ENCODE peak calls at places on chromosomes 12 and 14, in six cellular contexts. One of them, this sample, is unnamed.

GRCh38 chr12:104494816-104495158 is 38.0 kb downstream of the CHST11 start:
- DNase-seq in left ventricle myocardium inferior: no peak
- DNase-seq in coronary artery: no peak
- DNase-seq in CD8-positive, alpha-beta memory T cell: no peak
- DNase-seq in heart right ventricle: no peak
- DNase-seq in neural progenitor cell: no peak
- DNase-seq in this sample: no peak

GRCh38 chr12:2248087-2248900 is 195.5 kb downstream of the CACNA1C start:
- DNase-seq in left ventricle myocardium inferior: no peak
- DNase-seq in coronary artery: no peak
- DNase-seq in CD8-positive, alpha-beta memory T cell: no peak
- DNase-seq in heart right ventricle: no peak
- DNase-seq in neural progenitor cell: no peak
- DNase-seq in this sample: no peak

GRCh38 chr14:64569108-64570045 is 19.6 kb downstream of the PPP1R36 start:
- DNase-seq in left ventricle myocardium inferior: peak
- DNase-seq in coronary artery: peak
- DNase-seq in CD8-positive, alpha-beta memory T cell: no peak
- DNase-seq in heart right ventricle: peak
- DNase-seq in neural progenitor cell: peak
- DNase-seq in this sample: no peak

GRCh38 chr14:34283590-34283989 is 178.4 kb downstream of the SPTSSA start:
- DNase-seq in left ventricle myocardium inferior: no peak
- DNase-seq in coronary artery: no peak
- DNase-seq in CD8-positive, alpha-beta memory T cell: no peak
- DNase-seq in heart right ventricle: no peak
- DNase-seq in neural progenitor cell: no peak
- DNase-seq in this sample: no peak

GRCh38 chr12:11754256-11754655 is 104.8 kb downstream of the ETV6 start:
- DNase-seq in left ventricle myocardium inferior: no peak
- DNase-seq in coronary artery: no peak
- DNase-seq in CD8-positive, alpha-beta memory T cell: no peak
- DNase-seq in heart right ventricle: no peak
- DNase-seq in neural progenitor cell: no peak
- DNase-seq in this sample: no peak

GRCh38 chr14:104677506-104678332 is 11.7 kb upstream of the INF2 start:
- DNase-seq in left ventricle myocardium inferior: peak
- DNase-seq in coronary artery: peak
- DNase-seq in CD8-positive, alpha-beta memory T cell: peak
- DNase-seq in heart right ventricle: peak
- DNase-seq in neural progenitor cell: peak
- DNase-seq in this sample: peak

GRCh38 chr12:18752947-18753346 is 15.0 kb downstream of the CAPZA3 start:
- DNase-seq in left ventricle myocardium inferior: no peak
- DNase-seq in coronary artery: no peak
- DNase-seq in CD8-positive, alpha-beta memory T cell: no peak
- DNase-seq in heart right ventricle: no peak
- DNase-seq in neural progenitor cell: peak
- DNase-seq in this sample: no peak

GRCh38 chr14:24701031-24701430 is 67.0 kb upstream of the GZMB start:
- DNase-seq in left ventricle myocardium inferior: no peak
- DNase-seq in coronary artery: no peak
- DNase-seq in CD8-positive, alpha-beta memory T cell: no peak
- DNase-seq in heart right ventricle: no peak
- DNase-seq in neural progenitor cell: no peak
- DNase-seq in this sample: no peak

GRCh38 chr12:109191621-109192250 is 75.3 kb downstream of the ACACB start:
- DNase-seq in left ventricle myocardium inferior: no peak
- DNase-seq in coronary artery: no peak
- DNase-seq in CD8-positive, alpha-beta memory T cell: no peak
- DNase-seq in heart right ventricle: no peak
- DNase-seq in neural progenitor cell: no peak
- DNase-seq in this sample: no peak

GRCh38 chr14:38212996-38213395 is 5.3 kb downstream of the SSTR1 start:
- DNase-seq in left ventricle myocardium inferior: no peak
- DNase-seq in coronary artery: no peak
- DNase-seq in CD8-positive, alpha-beta memory T cell: no peak
- DNase-seq in heart right ventricle: no peak
- DNase-seq in neural progenitor cell: no peak
- DNase-seq in this sample: no peak
- H3K4me3 ChIP-seq in left ventricle myocardium inferior: no peak
- H3K4me3 ChIP-seq in coronary artery: no peak
- H3K4me3 ChIP-seq in CD8-positive, alpha-beta memory T cell: no peak
- H3K4me3 ChIP-seq in heart right ventricle: no peak
- H3K4me3 ChIP-seq in neural progenitor cell: no peak
- H3K4me3 ChIP-seq in this sample: no peak

GRCh38 chr14:74501691-74502090 is 8.1 kb downstream of the ISCA2 start:
- DNase-seq in left ventricle myocardium inferior: no peak
- DNase-seq in coronary artery: no peak
- DNase-seq in CD8-positive, alpha-beta memory T cell: no peak
- DNase-seq in heart right ventricle: no peak
- DNase-seq in neural progenitor cell: no peak
- DNase-seq in this sample: no peak
- H3K27ac ChIP-seq in left ventricle myocardium inferior: no peak
- H3K27ac ChIP-seq in coronary artery: no peak
- H3K27ac ChIP-seq in CD8-positive, alpha-beta memory T cell: no peak
- H3K27ac ChIP-seq in heart right ventricle: no peak
- H3K27ac ChIP-seq in neural progenitor cell: no peak
- H3K27ac ChIP-seq in this sample: no peak

GRCh38 chr12:118064608-118065007 is 3.6 kb upstream of the WSB2 start:
- DNase-seq in left ventricle myocardium inferior: no peak
- DNase-seq in coronary artery: no peak
- DNase-seq in CD8-positive, alpha-beta memory T cell: no peak
- DNase-seq in heart right ventricle: no peak
- DNase-seq in neural progenitor cell: peak
- DNase-seq in this sample: no peak

GRCh38 chr12:118063567-118064391 is 2.8 kb upstream of the WSB2 start:
- DNase-seq in left ventricle myocardium inferior: no peak
- DNase-seq in coronary artery: no peak
- DNase-seq in CD8-positive, alpha-beta memory T cell: no peak
- DNase-seq in heart right ventricle: no peak
- DNase-seq in neural progenitor cell: no peak
- DNase-seq in this sample: no peak

GRCh38 chr12:118061876-118062791 is 1.2 kb upstream of the WSB2 start:
- DNase-seq in left ventricle myocardium inferior: peak
- DNase-seq in coronary artery: peak
- DNase-seq in CD8-positive, alpha-beta memory T cell: no peak
- DNase-seq in heart right ventricle: peak
- DNase-seq in neural progenitor cell: peak
- DNase-seq in this sample: no peak

GRCh38 chr12:118068361-118068958 is 7.5 kb upstream of the WSB2 start:
- DNase-seq in left ventricle myocardium inferior: no peak
- DNase-seq in coronary artery: no peak
- DNase-seq in CD8-positive, alpha-beta memory T cell: no peak
- DNase-seq in heart right ventricle: no peak
- DNase-seq in neural progenitor cell: no peak
- DNase-seq in this sample: no peak

DNA sequence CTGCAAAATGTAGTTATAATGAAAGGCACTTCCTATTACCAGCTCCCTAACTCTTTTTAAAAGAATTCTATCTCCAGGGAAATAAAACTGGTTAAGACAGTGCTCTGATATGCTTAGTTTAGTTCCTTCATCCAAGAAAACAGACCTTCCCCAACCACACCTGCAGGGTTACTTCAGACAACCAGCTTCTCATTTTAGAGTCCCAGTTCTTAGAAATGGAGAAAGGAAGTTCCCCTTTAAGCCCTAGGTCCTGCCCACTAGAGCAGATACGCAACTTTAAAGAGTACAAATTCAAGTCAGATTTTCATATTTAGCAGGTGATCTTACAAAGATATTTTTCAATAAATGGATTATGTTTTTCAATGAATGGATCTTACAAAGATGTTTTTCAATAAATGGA is 4.4 kb upstream of the WSB2 start:
- DNase-seq in left ventricle myocardium inferior: no peak
- DNase-seq in coronary artery: no peak
- DNase-seq in CD8-positive, alpha-beta memory T cell: no peak
- DNase-seq in heart right ventricle: no peak
- DNase-seq in neural progenitor cell: no peak
- DNase-seq in this sample: no peak
- H3K4me3 ChIP-seq in left ventricle myocardium inferior: no peak
- H3K4me3 ChIP-seq in coronary artery: no peak
- H3K4me3 ChIP-seq in CD8-positive, alpha-beta memory T cell: no peak
- H3K4me3 ChIP-seq in heart right ventricle: peak
- H3K4me3 ChIP-seq in neural progenitor cell: no peak
- H3K4me3 ChIP-seq in this sample: no peak

GRCh38 chr12:50515587-50515986 is 10.8 kb downstream of the DIP2B start:
- DNase-seq in left ventricle myocardium inferior: no peak
- DNase-seq in coronary artery: no peak
- DNase-seq in CD8-positive, alpha-beta memory T cell: no peak
- DNase-seq in heart right ventricle: no peak
- DNase-seq in neural progenitor cell: no peak
- DNase-seq in this sample: peak
- H3K27ac ChIP-seq in left ventricle myocardium inferior: no peak
- H3K27ac ChIP-seq in coronary artery: no peak
- H3K27ac ChIP-seq in CD8-positive, alpha-beta memory T cell: no peak
- H3K27ac ChIP-seq in heart right ventricle: no peak
- H3K27ac ChIP-seq in neural progenitor cell: no peak
- H3K27ac ChIP-seq in this sample: peak

DNA sequence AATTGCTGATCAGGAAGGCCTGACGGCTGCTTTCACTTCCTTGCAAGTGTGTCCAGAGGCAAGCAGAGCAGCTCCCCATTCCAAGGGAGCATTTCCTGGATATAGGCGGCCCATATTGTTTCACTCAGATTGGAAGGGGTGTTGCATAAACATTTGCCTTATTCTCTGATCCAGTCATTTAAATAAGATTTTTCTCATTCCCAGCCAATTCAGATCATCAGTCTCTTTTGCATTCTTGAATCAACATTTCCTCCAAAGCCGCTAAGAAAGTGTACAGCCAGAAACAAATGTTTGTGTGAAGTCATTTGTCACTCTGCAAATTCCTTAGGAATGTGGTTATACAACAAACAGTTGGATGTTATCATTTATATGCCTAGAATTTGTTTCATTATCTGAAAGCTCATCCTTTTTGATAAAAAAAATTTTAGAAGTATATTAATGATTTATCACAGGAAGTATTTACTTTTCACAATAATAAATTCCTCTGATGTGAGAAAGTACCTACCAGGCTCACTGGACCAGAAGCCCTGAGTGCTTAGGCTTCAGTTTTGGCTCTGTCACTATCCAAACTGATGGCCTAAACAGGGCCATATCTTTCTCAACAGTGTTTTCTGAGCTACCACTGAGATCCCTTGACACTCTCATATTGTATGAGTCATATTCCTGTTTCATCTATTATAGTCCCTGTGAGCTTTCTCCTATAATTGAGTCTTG is 379.6 kb downstream of the CCDC91 start:
- DNase-seq in left ventricle myocardium inferior: no peak
- DNase-seq in coronary artery: no peak
- DNase-seq in CD8-positive, alpha-beta memory T cell: no peak
- DNase-seq in heart right ventricle: no peak
- DNase-seq in neural progenitor cell: no peak
- DNase-seq in this sample: no peak
- H3K4me3 ChIP-seq in left ventricle myocardium inferior: no peak
- H3K4me3 ChIP-seq in coronary artery: no peak
- H3K4me3 ChIP-seq in CD8-positive, alpha-beta memory T cell: no peak
- H3K4me3 ChIP-seq in heart right ventricle: no peak
- H3K4me3 ChIP-seq in neural progenitor cell: no peak
- H3K4me3 ChIP-seq in this sample: no peak

DNA sequence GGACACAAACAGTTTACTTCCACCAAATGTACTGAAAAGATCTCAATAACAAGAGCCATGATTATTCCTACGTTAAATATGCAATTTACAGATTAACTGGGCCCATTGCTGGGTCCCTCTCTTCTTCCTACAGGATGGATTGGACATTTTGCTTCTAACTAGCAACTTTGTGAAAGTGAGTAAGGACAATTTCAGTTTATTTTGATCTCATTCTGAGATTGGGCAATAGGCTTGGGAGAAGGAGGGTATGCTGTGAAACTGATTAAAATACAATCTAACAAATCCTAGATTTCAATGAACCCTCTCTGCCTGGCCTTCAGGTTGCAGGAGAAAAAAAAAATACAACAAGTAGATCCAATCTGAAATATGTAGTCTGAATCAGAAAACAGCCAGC is 121.5 kb downstream of the PRKD1 start:
- DNase-seq in left ventricle myocardium inferior: no peak
- DNase-seq in coronary artery: no peak
- DNase-seq in CD8-positive, alpha-beta memory T cell: no peak
- DNase-seq in heart right ventricle: no peak
- DNase-seq in neural progenitor cell: no peak
- DNase-seq in this sample: no peak
- H3K27ac ChIP-seq in left ventricle myocardium inferior: no peak
- H3K27ac ChIP-seq in coronary artery: no peak
- H3K27ac ChIP-seq in CD8-positive, alpha-beta memory T cell: no peak
- H3K27ac ChIP-seq in heart right ventricle: no peak
- H3K27ac ChIP-seq in neural progenitor cell: no peak
- H3K27ac ChIP-seq in this sample: no peak

This sample was measured in HL-60.